ENCODE peak calls at places on chromosomes 4 and X, in five cellular contexts. One of them, this sample, is unnamed.

GRCh38 chr4:40629401-40630334 is at the start of gene RBM47:
- DNase-seq in breast epithelium: peak
- DNase-seq in H1: peak
- DNase-seq in transverse colon: peak
- DNase-seq in HCT116: peak
- DNase-seq in this sample: peak

GRCh38 chrX:69324851-69325250 is 159.6 kb upstream of the PJA1 start:
- DNase-seq in breast epithelium: no peak
- DNase-seq in H1: no peak
- DNase-seq in transverse colon: no peak
- DNase-seq in HCT116: no peak
- DNase-seq in this sample: no peak

GRCh38 chrX:38571058-38571457 is 9.7 kb downstream of the TSPAN7 start:
- DNase-seq in breast epithelium: no peak
- DNase-seq in H1: no peak
- DNase-seq in transverse colon: no peak
- DNase-seq in HCT116: no peak
- DNase-seq in this sample: no peak

GRCh38 chrX:17654116-17654515 is 83.2 kb upstream of the SCML1 start:
- DNase-seq in breast epithelium: no peak
- DNase-seq in H1: no peak
- DNase-seq in transverse colon: no peak
- DNase-seq in HCT116: no peak
- DNase-seq in this sample: no peak

GRCh38 chrX:67159437-67159836 is 384.4 kb upstream of the AR start:
- DNase-seq in breast epithelium: no peak
- DNase-seq in H1: no peak
- DNase-seq in transverse colon: no peak
- DNase-seq in HCT116: no peak
- DNase-seq in this sample: no peak

GRCh38 chr4:24824720-24825119 is 29.3 kb downstream of the SOD3 start:
- DNase-seq in breast epithelium: no peak
- DNase-seq in H1: no peak
- DNase-seq in transverse colon: no peak
- DNase-seq in HCT116: no peak
- DNase-seq in this sample: no peak

GRCh38 chr4:188023682-188024081 is 28.1 kb downstream of the ZFP42 start:
- DNase-seq in breast epithelium: no peak
- DNase-seq in H1: no peak
- DNase-seq in transverse colon: no peak
- DNase-seq in HCT116: no peak
- DNase-seq in this sample: no peak

GRCh38 chr4:142801966-142802365 is 44.1 kb downstream of the INPP4B start:
- DNase-seq in breast epithelium: no peak
- DNase-seq in H1: no peak
- DNase-seq in transverse colon: no peak
- DNase-seq in HCT116: no peak
- DNase-seq in this sample: no peak

GRCh38 chr4:123825596-123826291 is 429.1 kb downstream of the SPRY1 start:
- DNase-seq in breast epithelium: no peak
- DNase-seq in H1: no peak
- DNase-seq in transverse colon: no peak
- DNase-seq in HCT116: no peak
- DNase-seq in this sample: no peak

GRCh38 chrX:54921427-54922021 is 900 bp downstream of the TRO start:
- DNase-seq in breast epithelium: peak
- DNase-seq in H1: peak
- DNase-seq in transverse colon: peak
- DNase-seq in HCT116: no peak
- DNase-seq in this sample: peak

GRCh38 chrX:38618152-38618551 is 56.8 kb downstream of the TSPAN7 start:
- DNase-seq in breast epithelium: no peak
- DNase-seq in H1: no peak
- DNase-seq in transverse colon: no peak
- DNase-seq in HCT116: no peak
- DNase-seq in this sample: no peak

GRCh38 chr4:39814403-39815185 is 116.7 kb downstream of the UBE2K start:
- DNase-seq in breast epithelium: no peak
- DNase-seq in H1: no peak
- DNase-seq in transverse colon: no peak
- DNase-seq in HCT116: peak
- DNase-seq in this sample: no peak

GRCh38 chrX:110396777-110397176 is 38.1 kb downstream of the RTL9 start:
- DNase-seq in breast epithelium: no peak
- DNase-seq in H1: no peak
- DNase-seq in transverse colon: no peak
- DNase-seq in HCT116: no peak
- DNase-seq in this sample: no peak

GRCh38 chr4:3422808-3423297 is 18.9 kb upstream of the HGFAC start:
- DNase-seq in breast epithelium: no peak
- DNase-seq in H1: no peak
- DNase-seq in transverse colon: no peak
- DNase-seq in HCT116: no peak
- DNase-seq in this sample: no peak

GRCh38 chr4:178599521-178599920 is 1157.3 kb upstream of the AGA start:
- DNase-seq in breast epithelium: no peak
- DNase-seq in H1: no peak
- DNase-seq in transverse colon: no peak
- DNase-seq in HCT116: no peak
- DNase-seq in this sample: no peak

GRCh38 chrX:74207539-74207938 is 96.4 kb upstream of the ZCCHC13 start:
- DNase-seq in breast epithelium: no peak
- DNase-seq in H1: no peak
- DNase-seq in transverse colon: no peak
- DNase-seq in HCT116: no peak
- DNase-seq in this sample: no peak

DNA sequence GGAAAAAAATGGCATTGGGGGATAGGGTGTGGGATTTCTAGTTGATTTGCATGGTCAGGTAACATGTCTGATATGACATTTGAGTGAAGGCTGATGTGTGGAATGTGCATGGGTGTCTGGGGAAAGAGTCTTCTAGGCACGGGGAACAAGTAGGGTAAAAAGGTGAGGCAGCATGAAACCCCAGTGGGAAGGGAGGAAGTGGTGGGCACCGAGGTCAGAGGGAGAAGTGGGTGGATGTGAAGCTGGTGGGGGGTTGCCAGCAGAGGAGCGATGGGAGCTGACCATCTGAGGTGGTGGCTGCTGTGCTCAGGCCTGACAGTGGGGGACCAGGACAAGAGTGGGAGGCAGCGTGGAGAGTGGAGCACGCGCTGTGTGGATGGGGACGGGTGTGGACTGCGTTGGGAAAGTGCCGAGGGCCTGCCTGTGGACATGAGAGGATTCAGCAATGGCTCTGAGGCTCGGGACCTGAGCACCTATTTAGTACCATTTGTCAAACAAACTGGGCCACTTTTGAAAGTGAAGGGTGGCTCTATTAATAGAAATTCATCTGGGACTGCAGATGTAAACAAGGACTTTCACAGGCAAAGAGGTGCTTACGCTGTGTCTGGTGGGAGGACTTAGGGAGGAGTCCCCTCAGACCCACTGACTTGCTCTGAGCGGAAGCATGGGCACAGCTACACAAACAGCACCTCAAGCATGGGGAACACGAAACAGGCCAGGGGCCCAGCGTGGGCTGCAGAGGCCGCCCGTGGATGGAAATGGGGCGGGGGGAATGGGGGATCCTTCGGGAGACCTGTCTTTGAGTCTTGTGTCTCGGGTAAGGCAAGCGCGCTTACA is 16.7 kb upstream of the S100P start:
- DNase-seq in breast epithelium: no peak
- DNase-seq in H1: no peak
- DNase-seq in transverse colon: no peak
- DNase-seq in HCT116: no peak
- DNase-seq in this sample: no peak
- TF ChIP-seq POLR2A in breast epithelium: no peak
- TF ChIP-seq POLR2A in H1: no peak
- TF ChIP-seq POLR2A in transverse colon: no peak
- TF ChIP-seq POLR2A in HCT116: no peak
- TF ChIP-seq POLR2A in this sample: no peak

GRCh38 chr4:100461796-100462195 is 56.0 kb downstream of the EMCN start:
- DNase-seq in breast epithelium: no peak
- DNase-seq in H1: no peak
- DNase-seq in transverse colon: no peak
- DNase-seq in HCT116: no peak
- DNase-seq in this sample: no peak
- TF ChIP-seq POLR2AphosphoS5 in breast epithelium: no peak
- TF ChIP-seq POLR2AphosphoS5 in H1: no peak
- TF ChIP-seq POLR2AphosphoS5 in transverse colon: no peak
- TF ChIP-seq POLR2AphosphoS5 in HCT116: no peak
- TF ChIP-seq POLR2AphosphoS5 in this sample: no peak

DNA sequence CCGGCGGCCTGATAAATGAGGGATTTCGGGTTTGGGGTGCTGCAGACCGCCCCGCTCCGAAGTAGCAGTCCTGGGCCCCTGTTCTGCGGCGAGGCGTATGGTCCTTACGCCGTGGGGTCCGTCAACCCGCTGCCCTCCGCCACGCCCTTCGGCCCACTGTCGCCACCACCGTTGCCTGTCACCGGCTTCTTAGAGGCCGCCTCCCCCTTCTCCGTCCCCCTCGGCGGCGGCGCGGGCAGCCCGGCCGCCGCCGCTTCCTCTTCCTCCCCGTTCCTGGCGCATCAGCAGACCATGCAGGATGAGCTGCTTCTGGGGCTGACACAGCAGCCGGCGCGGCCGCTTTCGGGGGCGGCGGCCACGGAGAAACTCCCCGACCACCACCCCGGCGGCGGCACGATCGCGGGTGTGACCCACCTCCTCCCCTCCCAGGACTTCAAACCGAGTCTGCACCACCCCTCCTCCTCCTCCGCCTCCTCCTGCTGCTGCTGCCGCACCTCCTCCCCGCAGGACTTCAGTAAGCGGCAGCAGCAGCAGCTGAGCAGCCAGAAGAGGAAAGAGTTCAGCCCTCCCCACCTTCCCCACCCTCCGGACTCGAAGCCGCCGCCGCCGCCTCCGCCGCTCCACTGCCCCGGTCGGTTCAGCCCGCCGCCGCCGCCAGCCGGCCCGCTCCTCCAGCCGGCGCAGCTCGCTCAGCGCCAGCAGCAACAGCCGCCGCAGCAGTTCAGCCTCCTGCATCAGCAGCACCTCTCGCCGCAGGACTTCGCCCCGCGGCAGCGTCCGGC is 569 bp downstream of the CPEB2 start:
- DNase-seq in breast epithelium: peak
- DNase-seq in H1: no peak
- DNase-seq in transverse colon: peak
- DNase-seq in HCT116: no peak
- DNase-seq in this sample: peak
- TF ChIP-seq POLR2A in breast epithelium: no peak
- TF ChIP-seq POLR2A in H1: no peak
- TF ChIP-seq POLR2A in transverse colon: peak
- TF ChIP-seq POLR2A in HCT116: no peak
- TF ChIP-seq POLR2A in this sample: no peak

GRCh38 chr4:7894677-7895181 is 44.9 kb downstream of the AFAP1 start:
- DNase-seq in breast epithelium: no peak
- DNase-seq in H1: no peak
- DNase-seq in transverse colon: no peak
- DNase-seq in HCT116: no peak
- DNase-seq in this sample: no peak
- TF ChIP-seq POLR2AphosphoS5 in breast epithelium: no peak
- TF ChIP-seq POLR2AphosphoS5 in H1: no peak
- TF ChIP-seq POLR2AphosphoS5 in transverse colon: no peak
- TF ChIP-seq POLR2AphosphoS5 in HCT116: no peak
- TF ChIP-seq POLR2AphosphoS5 in this sample: no peak

GRCh38 chrX:70445197-70445656 is 592 bp downstream of the DLG3 start:
- DNase-seq in breast epithelium: no peak
- DNase-seq in H1: no peak
- DNase-seq in transverse colon: no peak
- DNase-seq in HCT116: no peak
- DNase-seq in this sample: no peak

GRCh38 chrX:70445876-70446275 is 1.2 kb downstream of the DLG3 start:
- DNase-seq in breast epithelium: no peak
- DNase-seq in H1: no peak
- DNase-seq in transverse colon: no peak
- DNase-seq in HCT116: no peak
- DNase-seq in this sample: no peak

GRCh38 chrX:70446380-70447350 is 2.0 kb downstream of the DLG3 start:
- DNase-seq in breast epithelium: no peak
- DNase-seq in H1: no peak
- DNase-seq in transverse colon: no peak
- DNase-seq in HCT116: no peak
- DNase-seq in this sample: no peak

GRCh38 chrX:70442224-70442623 is 2.4 kb upstream of the DLG3 start:
- DNase-seq in breast epithelium: no peak
- DNase-seq in H1: no peak
- DNase-seq in transverse colon: no peak
- DNase-seq in HCT116: no peak
- DNase-seq in this sample: no peak

DNA sequence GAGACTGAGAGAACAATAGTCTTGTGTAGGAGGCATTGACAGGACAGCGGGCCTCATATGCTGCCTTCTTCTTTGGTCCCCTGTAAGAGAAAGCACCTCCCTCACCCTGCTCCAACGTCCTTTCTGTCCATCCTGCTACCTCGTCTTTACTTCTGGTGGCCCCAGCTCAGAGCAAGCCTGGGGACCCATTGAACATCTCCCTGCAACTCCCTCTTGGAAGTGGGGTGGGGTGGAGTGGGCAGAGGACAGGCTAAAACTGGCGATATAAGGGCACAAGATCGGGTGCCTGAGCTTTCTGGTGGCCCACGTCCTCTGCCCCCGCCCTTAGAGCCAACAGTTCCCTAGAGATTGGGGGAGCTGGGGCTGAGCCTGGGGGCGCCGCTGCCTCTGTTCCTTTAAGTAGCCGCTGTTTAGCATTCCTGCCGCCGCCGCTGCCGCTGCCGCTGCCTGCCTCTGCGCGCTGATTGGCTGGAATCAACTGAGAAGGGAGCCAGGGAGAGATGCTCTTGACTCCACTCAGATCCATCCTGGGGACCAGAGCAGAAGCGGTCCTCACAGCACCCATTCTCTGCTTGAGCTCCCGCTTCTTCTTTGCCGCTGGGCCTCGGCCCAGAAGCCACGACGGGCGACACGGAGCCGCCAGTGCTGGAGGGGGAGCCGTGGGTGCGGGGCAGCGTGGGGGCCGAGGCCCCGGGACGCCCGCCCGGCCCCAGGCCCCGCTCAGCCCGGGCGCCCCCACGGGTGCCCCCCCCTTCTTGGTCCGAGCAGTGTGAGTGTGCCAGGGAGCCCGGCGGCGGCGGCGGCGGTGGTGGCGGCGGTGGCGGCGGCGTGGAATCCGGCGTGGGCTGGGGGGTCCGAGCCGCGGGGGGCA is at the start of gene DLG3:
- DNase-seq in breast epithelium: no peak
- DNase-seq in H1: no peak
- DNase-seq in transverse colon: no peak
- DNase-seq in HCT116: no peak
- DNase-seq in this sample: no peak
- TF ChIP-seq POLR2A in breast epithelium: no peak
- TF ChIP-seq POLR2A in H1: no peak
- TF ChIP-seq POLR2A in transverse colon: no peak
- TF ChIP-seq POLR2A in HCT116: no peak
- TF ChIP-seq POLR2A in this sample: no peak